ENCODE peak calls at places on chromosomes 7 and 10, in six cellular contexts. D, M, I, O, Z and Y are unnamed samples.

GRCh38 chr7:128059143-128059975 is 28.1 kb upstream of the LRRC4 start:
- DNase-seq in D (peak; percentile 49), M (no peak), I (no peak), O (no peak), Z (no peak), Y (no peak)

GRCh38 chr7:141071260-141071854 is 2.5 kb upstream of the TMEM178B start:
- DNase-seq in D (peak; percentile 74), M (peak; percentile 62), I (peak; percentile 94), O (peak; percentile 91), Z (no peak), Y (peak; percentile 87)

GRCh38 chr7:66099551-66100407 is 14.9 kb upstream of the CRCP start:
- DNase-seq in D (peak; percentile 39), M (peak; percentile 92), I (peak; percentile 96), O (no peak), Z (peak; percentile 6), Y (peak; percentile 87)

GRCh38 chr7:1911571-1911970 is 241.5 kb downstream of the ELFN1 start:
- DNase-seq in D (no peak), M (no peak), I (no peak), O (no peak), Z (no peak), Y (no peak)

GRCh38 chr7:11831727-11832495 is at the start of gene THSD7A:
- DNase-seq in D (peak; percentile 63), M (peak; percentile 23), I (peak; percentile 39), O (peak; percentile 92), Z (no peak), Y (peak; percentile 86)

GRCh38 chr10:64345856-64346255 is 824.7 kb downstream of the REEP3 start:
- DNase-seq in D (no peak), M (no peak), I (no peak), O (no peak), Z (no peak), Y (no peak)

GRCh38 chr7:52498319-52498718 is 537.1 kb upstream of the POM121L12 start:
- DNase-seq in D (no peak), M (no peak), I (no peak), O (no peak), Z (no peak), Y (no peak)

GRCh38 chr10:84523509-84523908 is 195.1 kb downstream of the CCSER2 start:
- DNase-seq in D (no peak), M (no peak), I (no peak), O (no peak), Z (no peak), Y (peak; percentile 38)

GRCh38 chr7:24476227-24476626 is 97.0 kb upstream of the PALS2 start:
- DNase-seq in D (no peak), M (no peak), I (no peak), O (no peak), Z (no peak), Y (no peak)

GRCh38 chr7:71871446-71871845 is 540.7 kb downstream of the CALN1 start:
- DNase-seq in D (no peak), M (no peak), I (no peak), O (peak; percentile 11), Z (no peak), Y (no peak)

GRCh38 chr7:5204546-5204945 is 14.5 kb downstream of the WIPI2 start:
- DNase-seq in D (no peak), M (no peak), I (no peak), O (no peak), Z (no peak), Y (no peak)

GRCh38 chr7:116162992-116163391 is 47.3 kb upstream of the TES start:
- DNase-seq in D (no peak), M (no peak), I (peak; percentile 45), O (no peak), Z (no peak), Y (no peak)

GRCh38 chr10:75101416-75102251 is 9.8 kb upstream of the SAMD8 start:
- DNase-seq in D (no peak), M (no peak), I (no peak), O (no peak), Z (no peak), Y (no peak)

GRCh38 chr10:65358565-65358964 is 1567.3 kb upstream of the LRRTM3 start:
- DNase-seq in D (no peak), M (no peak), I (peak; percentile 51), O (peak; percentile 10), Z (no peak), Y (peak; percentile 21)